ENCODE peak calls at places on chromosomes 13 and 19, in six cellular contexts. E is colonic mucosa; K is tibial nerve; T is left ventricle myocardium inferior; P is CD8-positive, alpha-beta memory T cell; X is astrocyte of the cerebellum. U is an unnamed sample.

GRCh38 chr13:101473458-101473857 is 21.0 kb downstream of the ITGBL1 start:
- DNase-seq in E (no peak), K (no peak), T (peak), P (no peak), X (peak), U (no peak)

GRCh38 chr13:33228645-33229445 is 56.7 kb downstream of the STARD13 start:
- DNase-seq in E (peak), K (no peak), T (no peak), P (no peak), X (peak), U (no peak)

GRCh38 chr13:99590519-99591011 is 89.3 kb downstream of the TM9SF2 start:
- DNase-seq in E (no peak), K (no peak), T (no peak), P (no peak), X (peak), U (no peak)

GRCh38 chr13:112849500-112849899 is 119.5 kb upstream of the MCF2L start:
- DNase-seq in E (no peak), K (no peak), T (no peak), P (no peak), X (peak), U (peak)

GRCh38 chr19:33259532-33259931 is 33.9 kb upstream of the SLC7A10 start:
- DNase-seq in E (no peak), K (no peak), T (no peak), P (no peak), X (no peak), U (no peak)

GRCh38 chr19:48878219-48879024 is 6.2 kb downstream of the PPP1R15A start:
- DNase-seq in E (no peak), K (no peak), T (no peak), P (peak), X (no peak), U (no peak)

GRCh38 chr13:42247883-42248282 is 24.1 kb upstream of the AKAP11 start:
- DNase-seq in E (no peak), K (no peak), T (no peak), P (no peak), X (no peak), U (no peak)

GRCh38 chr13:28237944-28238343 is 99.6 kb downstream of the PAN3 start:
- DNase-seq in E (no peak), K (no peak), T (no peak), P (no peak), X (no peak), U (no peak)

GRCh38 chr13:108962652-108963051 is 333.2 kb downstream of the MYO16 start:
- DNase-seq in E (no peak), K (no peak), T (no peak), P (no peak), X (no peak), U (no peak)

GRCh38 chr13:24124789-24125476 is 35.6 kb upstream of the SPATA13 start:
- DNase-seq in E (no peak), K (no peak), T (no peak), P (no peak), X (no peak), U (no peak)

GRCh38 chr19:53422551-53422950 is 9.2 kb upstream of the ZNF761 start:
- DNase-seq in E (no peak), K (no peak), T (no peak), P (no peak), X (no peak), U (no peak)

GRCh38 chr19:40640744-40641143 is 39.6 kb downstream of the LTBP4 start:
- DNase-seq in E (no peak), K (no peak), T (peak), P (no peak), X (no peak), U (peak)

GRCh38 chr19:42024622-42025111 is 30.6 kb upstream of the ATP1A3 start:
- DNase-seq in E (no peak), K (no peak), T (peak), P (no peak), X (peak), U (peak)

GRCh38 chr13:37645181-37645580 is 46.6 kb upstream of the POSTN start:
- DNase-seq in E (no peak), K (no peak), T (no peak), P (no peak), X (no peak), U (no peak)

GRCh38 chr19:46674416-46675178 is 13.6 kb upstream of the DACT3 start:
- DNase-seq in E (no peak), K (no peak), T (no peak), P (no peak), X (no peak), U (no peak)

GRCh38 chr19:36605101-36605838 is at the start of gene ZNF382:
- DNase-seq in E (peak), K (no peak), T (peak), P (peak), X (peak), U (peak)

GRCh38 chr19:10748924-10749434 is 31.1 kb downstream of the DNM2 start:
- DNase-seq in E (peak), K (no peak), T (peak), P (no peak), X (no peak), U (no peak)

GRCh38 chr13:98344392-98344791 is 167.3 kb upstream of the RNF113B start:
- DNase-seq in E (no peak), K (no peak), T (no peak), P (no peak), X (no peak), U (no peak)

GRCh38 chr13:27868639-27869435 is 51.0 kb upstream of the PDX1 start:
- DNase-seq in E (no peak), K (no peak), T (no peak), P (no peak), X (no peak), U (no peak)

GRCh38 chr13:67133476-67133875 is 96.7 kb downstream of the PCDH9 start:
- DNase-seq in E (no peak), K (no peak), T (no peak), P (no peak), X (no peak), U (no peak)

GRCh38 chr19:13849991-13850909 is 26.7 kb upstream of the NANOS3 start:
- DNase-seq in E (peak), K (peak), T (peak), P (peak), X (no peak), U (peak)

GRCh38 chr13:113848431-113849260 is 15.2 kb downstream of the GAS6 start:
- DNase-seq in E (peak), K (no peak), T (no peak), P (no peak), X (no peak), U (no peak)

GRCh38 chr13:72180253-72180952 is 313.4 kb upstream of the DACH1 start:
- DNase-seq in E (no peak), K (no peak), T (no peak), P (no peak), X (peak), U (no peak)

GRCh38 chr19:48926909-48927308 is 6.6 kb upstream of the DHDH start:
- DNase-seq in E (peak), K (no peak), T (no peak), P (no peak), X (peak), U (peak)

GRCh38 chr19:6279620-6279930 is 200 bp downstream of the MLLT1 start:
- DNase-seq in E (no peak), K (no peak), T (no peak), P (no peak), X (no peak), U (no peak)

GRCh38 chr19:11273288-11273687 is 11.0 kb upstream of the DOCK6 start:
- DNase-seq in E (no peak), K (no peak), T (no peak), P (no peak), X (no peak), U (no peak)

GRCh38 chr13:64278493-64278892 is 2862.8 kb upstream of the PCDH20 start:
- DNase-seq in E (no peak), K (no peak), T (no peak), P (no peak), X (peak), U (no peak)

GRCh38 chr19:3420909-3421619 is 54.7 kb downstream of the NFIC start:
- DNase-seq in E (no peak), K (no peak), T (no peak), P (no peak), X (no peak), U (no peak)

GRCh38 chr13:79406597-79406908 is 498 bp upstream of the RBM26 start:
- DNase-seq in E (no peak), K (no peak), T (no peak), P (no peak), X (no peak), U (no peak)

GRCh38 chr13:42028113-42028799 is 20.2 kb upstream of the DGKH start:
- DNase-seq in E (peak), K (no peak), T (no peak), P (no peak), X (no peak), U (no peak)

GRCh38 chr19:47863514-47863936 is 4.5 kb downstream of the TPRX2 start:
- DNase-seq in E (peak), K (peak), T (peak), P (peak), X (peak), U (peak)

GRCh38 chr19:48206402-48207093 is 36.1 kb downstream of the ZSWIM9 start:
- DNase-seq in E (no peak), K (no peak), T (no peak), P (no peak), X (no peak), U (no peak)

GRCh38 chr19:8355631-8356402 is 8.1 kb upstream of the ANGPTL4 start:
- DNase-seq in E (no peak), K (no peak), T (no peak), P (no peak), X (peak), U (no peak)

GRCh38 chr19:14113762-14114414 is 3.7 kb downstream of the PRKACA start:
- DNase-seq in E (peak), K (no peak), T (peak), P (peak), X (no peak), U (no peak)

GRCh38 chr13:113907637-113908617 is 44.1 kb upstream of the GAS6 start:
- DNase-seq in E (peak), K (no peak), T (no peak), P (no peak), X (peak), U (no peak)

GRCh38 chr13:61316647-61317046 is 99.0 kb downstream of the PCDH20 start:
- DNase-seq in E (no peak), K (no peak), T (no peak), P (no peak), X (no peak), U (no peak)

GRCh38 chr19:6590458-6591319 is at the start of gene CD70:
- DNase-seq in E (no peak), K (no peak), T (no peak), P (peak), X (no peak), U (no peak)

GRCh38 chr19:42422092-42422575 is 5.1 kb downstream of the LIPE start:
- DNase-seq in E (no peak), K (no peak), T (no peak), P (peak), X (no peak), U (no peak)

GRCh38 chr19:17859533-17860330 is at the start of gene RPL18A:
- DNase-seq in E (peak), K (peak), T (peak), P (peak), X (peak), U (peak)
- H3K4me3 ChIP-seq in E (peak), K (peak), T (peak), P (peak), X (peak), U (peak)

DNA sequence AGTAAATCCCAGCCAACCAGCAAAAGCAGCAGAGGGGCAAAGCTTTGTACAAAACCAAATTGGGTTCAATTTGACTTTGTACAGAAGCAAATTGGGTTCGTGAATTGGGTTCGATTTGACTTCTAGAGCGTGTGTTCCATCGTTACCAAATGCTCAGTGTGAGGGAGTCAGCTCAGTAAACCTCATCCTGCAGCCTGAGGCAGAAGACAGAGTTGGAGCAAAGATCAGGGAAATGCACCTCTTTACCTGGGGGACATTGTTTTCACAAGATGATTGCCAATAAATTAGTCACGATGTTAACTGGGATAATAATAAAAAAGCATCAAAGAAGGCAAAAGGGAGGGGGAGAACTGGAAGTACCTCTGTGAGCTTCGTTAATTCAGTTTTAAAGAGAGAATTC is 1.5 kb downstream of the RAB20 start:
- DNase-seq in E (no peak), K (no peak), T (no peak), P (no peak), X (no peak), U (no peak)
- H3K4me3 ChIP-seq in E (peak), K (peak), T (peak), P (no peak), X (no peak), U (peak)

GRCh38 chr19:38685666-38686529 is 38.4 kb downstream of the ACTN4 start:
- DNase-seq in E (no peak), K (no peak), T (no peak), P (no peak), X (peak), U (no peak)
- H3K4me3 ChIP-seq in E (no peak), K (no peak), T (peak), P (peak), X (no peak), U (no peak)

GRCh38 chr19:1261512-1261862 is 7.6 kb upstream of the CIRBP start:
- DNase-seq in E (no peak), K (no peak), T (no peak), P (peak), X (no peak), U (peak)

GRCh38 chr19:1258707-1259205 is 10.4 kb downstream of the MIDN start:
- DNase-seq in E (no peak), K (no peak), T (no peak), P (no peak), X (no peak), U (no peak)

GRCh38 chr19:1259206-1259872 is 9.8 kb upstream of the CIRBP start:
- DNase-seq in E (peak), K (peak), T (peak), P (peak), X (no peak), U (peak)

GRCh38 chr19:1260749-1261511 is 8.2 kb upstream of the CIRBP start:
- DNase-seq in E (peak), K (peak), T (peak), P (peak), X (peak), U (peak)

GRCh38 chr19:1259873-1260748 is 9.0 kb upstream of the CIRBP start:
- DNase-seq in E (peak), K (no peak), T (no peak), P (peak), X (no peak), U (peak)
- H3K4me3 ChIP-seq in E (peak), K (peak), T (peak), P (peak), X (peak), U (peak)

GRCh38 chr13:65401315-65401714 is 1828.8 kb downstream of the PCDH9 start:
- DNase-seq in E (no peak), K (no peak), T (no peak), P (no peak), X (no peak), U (no peak)

DNA sequence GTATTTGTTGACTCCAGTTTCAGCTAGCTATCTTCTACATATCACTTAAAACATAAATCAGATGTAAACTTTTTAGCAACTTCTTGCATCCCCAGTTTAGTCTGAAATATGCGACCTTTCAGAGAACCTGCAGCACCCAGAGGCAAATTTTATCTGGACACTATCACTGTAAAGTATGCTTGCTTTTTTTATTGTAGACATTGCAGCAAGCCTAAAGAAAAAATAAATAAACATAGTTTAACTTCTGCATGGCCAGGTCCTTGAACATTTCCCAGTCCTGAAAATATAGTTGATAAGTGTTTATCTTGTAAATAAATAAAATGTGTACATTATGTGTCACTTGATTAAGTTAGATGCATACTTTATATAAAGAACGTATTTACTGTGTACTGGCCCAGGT is 1829.4 kb downstream of the PCDH9 start:
- DNase-seq in E (no peak), K (no peak), T (no peak), P (no peak), X (no peak), U (no peak)
- H3K4me3 ChIP-seq in E (no peak), K (no peak), T (no peak), P (no peak), X (no peak), U (no peak)

DNA sequence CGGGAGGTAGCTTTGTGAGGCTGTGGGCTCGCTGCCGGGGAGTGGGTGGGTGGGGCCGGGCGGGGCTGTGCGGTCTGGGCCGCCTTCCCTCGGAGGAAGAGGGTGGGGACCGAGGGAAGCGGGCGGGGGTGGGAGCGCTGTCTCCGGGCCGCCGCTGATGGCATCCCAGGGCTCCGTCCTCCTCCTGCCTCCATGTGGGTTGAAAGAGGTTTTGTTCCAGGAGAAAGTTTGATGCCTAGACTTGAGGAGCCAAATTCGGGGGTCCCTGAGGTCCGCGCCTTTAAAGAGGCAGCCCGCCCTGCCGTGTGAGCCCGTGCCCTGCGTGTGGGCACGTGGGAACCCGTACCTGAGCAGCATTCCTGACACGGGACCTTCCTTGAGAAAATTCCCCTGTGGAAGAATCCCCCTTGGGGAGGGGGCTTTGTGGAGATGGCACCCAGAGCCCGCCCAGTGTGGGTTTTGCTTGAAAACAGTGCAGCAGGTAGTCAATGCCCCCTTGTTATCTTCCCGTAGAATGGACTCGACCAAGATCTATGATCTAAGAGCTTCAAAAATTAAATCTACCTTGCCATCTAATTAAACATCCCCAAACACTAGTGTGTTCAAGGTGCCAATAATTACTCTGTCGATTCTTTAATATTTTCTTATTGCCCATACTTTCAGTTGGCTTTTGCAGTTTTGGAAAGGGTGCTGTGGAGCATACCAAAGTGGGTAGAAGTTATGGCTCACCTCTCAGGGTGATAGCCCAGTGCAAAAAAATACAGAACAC is 107.8 kb downstream of the RXFP2 start:
- DNase-seq in E (peak), K (no peak), T (no peak), P (no peak), X (no peak), U (peak)
- H3K4me3 ChIP-seq in E (peak), K (peak), T (peak), P (no peak), X (peak), U (peak)